ENCODE peak calls at places on chromosomes 11 and 22, in ten cellular contexts. P, J, M, B, K, V, N, Q, G and X are unnamed samples.

GRCh38 chr22:21745948-21746347 is 10.4 kb upstream of the YPEL1 start:
- DNase-seq in P (no peak), J (no peak), M (no peak), B (no peak), K (no peak), V (no peak), N (no peak), Q (no peak), G (no peak), X (no peak)

GRCh38 chr11:8356731-8357504 is 93.2 kb upstream of the LMO1 start:
- DNase-seq in P (no peak), J (no peak), M (peak; percentile 18), B (no peak), K (no peak), V (no peak), N (no peak), Q (no peak), G (no peak), X (no peak)

GRCh38 chr11:19512621-19513020 is 200.0 kb upstream of the NAV2 start:
- DNase-seq in P (no peak), J (no peak), M (no peak), B (no peak), K (no peak), V (no peak), N (no peak), Q (no peak), G (no peak), X (no peak)

GRCh38 chr11:65213322-65214211 is 31.8 kb downstream of the CAPN1 start:
- DNase-seq in P (no peak), J (no peak), M (peak; percentile 51), B (no peak), K (no peak), V (no peak), N (no peak), Q (no peak), G (peak; percentile 73), X (no peak)

GRCh38 chr11:3345736-3346135 is 33.2 kb downstream of the ZNF195 start:
- DNase-seq in P (no peak), J (no peak), M (no peak), B (no peak), K (no peak), V (no peak), N (no peak), Q (no peak), G (no peak), X (no peak)

GRCh38 chr11:114821626-114822025 is 143.3 kb downstream of the NXPE2 start:
- DNase-seq in P (no peak), J (no peak), M (peak; percentile 58), B (no peak), K (peak; percentile 44), V (no peak), N (no peak), Q (no peak), G (no peak), X (no peak)

GRCh38 chr11:133984828-133985227 is 28.1 kb upstream of the IGSF9B start:
- DNase-seq in P (no peak), J (no peak), M (no peak), B (no peak), K (no peak), V (no peak), N (no peak), Q (no peak), G (no peak), X (no peak)

GRCh38 chr11:61930936-61931335 is 13.6 kb upstream of the RAB3IL1 start:
- DNase-seq in P (no peak), J (no peak), M (no peak), B (no peak), K (no peak), V (no peak), N (no peak), Q (no peak), G (no peak), X (no peak)

GRCh38 chr11:121929581-121929980 is 186.4 kb downstream of the BLID start:
- DNase-seq in P (peak; percentile 95), J (no peak), M (no peak), B (no peak), K (no peak), V (no peak), N (peak; percentile 66), Q (no peak), G (no peak), X (no peak)

GRCh38 chr11:121767433-121767832 is 314.7 kb upstream of the SORL1-AS1 start:
- DNase-seq in P (no peak), J (no peak), M (no peak), B (no peak), K (no peak), V (no peak), N (no peak), Q (no peak), G (peak; percentile 97), X (no peak)

GRCh38 chr22:19038164-19038546 is 84.1 kb downstream of the DGCR2 start:
- DNase-seq in P (no peak), J (no peak), M (no peak), B (no peak), K (no peak), V (no peak), N (no peak), Q (no peak), G (no peak), X (no peak)

GRCh38 chr22:16717699-16718558 is 107.3 kb downstream of the XKR3 start:
- DNase-seq in P (no peak), J (no peak), M (peak; percentile 23), B (no peak), K (no peak), V (no peak), N (no peak), Q (no peak), G (no peak), X (no peak)

GRCh38 chr11:19711911-19712280 is 741 bp upstream of the NAV2 start:
- DNase-seq in P (no peak), J (no peak), M (no peak), B (no peak), K (no peak), V (no peak), N (no peak), Q (no peak), G (peak; percentile 34), X (no peak)

GRCh38 chr22:41822289-41823057 is 10.4 kb upstream of the SREBF2 start:
- DNase-seq in P (peak; percentile 42), J (no peak), M (peak; percentile 79), B (no peak), K (no peak), V (peak; percentile 26), N (peak; percentile 74), Q (no peak), G (peak; percentile 21), X (no peak)

GRCh38 chr11:63951779-63952536 is 13.2 kb downstream of the NAA40 start:
- DNase-seq in P (no peak), J (no peak), M (no peak), B (no peak), K (no peak), V (no peak), N (no peak), Q (no peak), G (peak; percentile 81), X (peak; percentile 39)

GRCh38 chr22:49853981-49854791 is 542 bp downstream of the ZBED4 start:
- DNase-seq in P (no peak), J (peak; percentile 16), M (peak; percentile 21), B (no peak), K (peak; percentile 50), V (no peak), N (peak; percentile 30), Q (no peak), G (peak; percentile 35), X (no peak)

GRCh38 chr11:46247664-46248063 is 29.8 kb upstream of the CREB3L1 start:
- DNase-seq in P (no peak), J (peak; percentile 40), M (peak; percentile 48), B (no peak), K (peak; percentile 60), V (peak; percentile 72), N (peak; percentile 68), Q (no peak), G (peak; percentile 21), X (no peak)

GRCh38 chr11:130874955-130875531 is 41.2 kb downstream of the SNX19 start:
- DNase-seq in P (no peak), J (no peak), M (no peak), B (no peak), K (no peak), V (no peak), N (no peak), Q (no peak), G (no peak), X (no peak)

GRCh38 chr11:47412152-47412746 is 3.9 kb downstream of the SLC39A13 start:
- DNase-seq in P (no peak), J (peak; percentile 55), M (peak; percentile 24), B (peak; percentile 63), K (peak; percentile 69), V (no peak), N (peak; percentile 44), Q (peak; percentile 31), G (peak; percentile 46), X (peak; percentile 49)

GRCh38 chr22:41341012-41341411 is 39.7 kb downstream of the ZC3H7B start:
- DNase-seq in P (no peak), J (no peak), M (no peak), B (no peak), K (no peak), V (no peak), N (no peak), Q (no peak), G (no peak), X (no peak)

GRCh38 chr11:10388096-10388495 is 67.0 kb upstream of the AMPD3 start:
- DNase-seq in P (no peak), J (no peak), M (no peak), B (no peak), K (no peak), V (no peak), N (no peak), Q (no peak), G (no peak), X (no peak)

GRCh38 chr11:61482513-61482912 is 26.0 kb upstream of the LRRC10B start:
- DNase-seq in P (no peak), J (peak; percentile 8), M (peak; percentile 36), B (no peak), K (no peak), V (no peak), N (no peak), Q (no peak), G (no peak), X (no peak)

GRCh38 chr22:50459016-50459415 is 15.8 kb downstream of the SBF1 start:
- DNase-seq in P (no peak), J (no peak), M (no peak), B (no peak), K (no peak), V (no peak), N (no peak), Q (no peak), G (no peak), X (no peak)

GRCh38 chr11:35145249-35145648 is 6.3 kb downstream of the CD44 start:
- DNase-seq in P (no peak), J (no peak), M (peak; percentile 62), B (no peak), K (no peak), V (peak; percentile 41), N (no peak), Q (no peak), G (peak; percentile 97), X (no peak)

GRCh38 chr11:67302571-67303131 is 679 bp upstream of the SSH3 start:
- DNase-seq in P (no peak), J (no peak), M (no peak), B (no peak), K (peak; percentile 54), V (no peak), N (peak; percentile 35), Q (no peak), G (peak; percentile 71), X (no peak)

GRCh38 chr22:47609653-47610052 is 847.2 kb downstream of the TBC1D22A start:
- DNase-seq in P (no peak), J (no peak), M (no peak), B (no peak), K (no peak), V (no peak), N (no peak), Q (no peak), G (no peak), X (no peak)

GRCh38 chr22:29199702-29200400 is 5.8 kb upstream of the EMID1 start:
- DNase-seq in P (no peak), J (no peak), M (no peak), B (no peak), K (no peak), V (no peak), N (no peak), Q (no peak), G (no peak), X (no peak)

GRCh38 chr22:29816980-29817379 is 21.1 kb downstream of the ASCC2 start:
- DNase-seq in P (no peak), J (no peak), M (no peak), B (no peak), K (no peak), V (no peak), N (no peak), Q (no peak), G (no peak), X (no peak)